ENCODE peak calls at places on chromosome X, in six cellular contexts. T, R, J, Q, L and F are unnamed samples.

GRCh38 chrX:72268601-72269365 is 8.3 kb downstream of the RPS4X start:
- DNase-seq in T (no peak), R (no peak), J (no peak), Q (no peak), L (no peak), F (no peak)

GRCh38 chrX:137051978-137052640 is 18.3 kb upstream of the GPR101 start:
- DNase-seq in T (peak; percentile 81), R (peak; percentile 7), J (peak; percentile 85), Q (peak; percentile 51), L (peak; percentile 73), F (no peak)

GRCh38 chrX:154126101-154126500 is 17.9 kb upstream of the OPN1LW start:
- DNase-seq in T (no peak), R (no peak), J (no peak), Q (no peak), L (no peak), F (no peak)

GRCh38 chrX:6813836-6814370 is 279.0 kb upstream of the VCX3A start:
- DNase-seq in T (no peak), R (no peak), J (no peak), Q (no peak), L (no peak), F (no peak)

GRCh38 chrX:27251369-27251768 is 211.8 kb downstream of the PPP4R3C start:
- DNase-seq in T (no peak), R (no peak), J (no peak), Q (no peak), L (no peak), F (no peak)

GRCh38 chrX:123869488-123869887 is 9.6 kb downstream of the XIAP start:
- DNase-seq in T (no peak), R (no peak), J (no peak), Q (no peak), L (no peak), F (no peak)

GRCh38 chrX:68440940-68441339 is 7.6 kb upstream of the OPHN1 start:
- DNase-seq in T (no peak), R (no peak), J (no peak), Q (no peak), L (peak; percentile 47), F (no peak)

GRCh38 chrX:24466025-24466424 is 939 bp downstream of the PDK3 start:
- DNase-seq in T (no peak), R (no peak), J (no peak), Q (no peak), L (no peak), F (no peak)

GRCh38 chrX:11944486-11944885 is 186.4 kb downstream of the MSL3 start:
- DNase-seq in T (no peak), R (peak; percentile 2), J (no peak), Q (no peak), L (peak; percentile 66), F (peak; percentile 2)